ENCODE peak calls at places on chromosomes 4 and X, in ten cellular contexts. S is HFFc6, N is OCI-LY7, L is sigmoid colon, M is SK-N-SH, P is neural crest cell, J is HFF-Myc, F is uterus, U is dorsolateral prefrontal cortex, G is heart left ventricle. D is an unnamed sample.

GRCh38 chr4:188297873-188298272 is 158.6 kb downstream of the TRIML1 start:
- DNase-seq in S (peak), N (no peak), L (no peak), M (no peak), P (no peak), J (no peak), F (no peak), U (no peak), G (no peak), D (no peak)

GRCh38 chrX:119479845-119480244 is 11.6 kb downstream of the SLC25A5 start:
- DNase-seq in S (no peak), N (no peak), L (peak), M (no peak), P (no peak), J (no peak), F (no peak), U (no peak), G (no peak), D (no peak)

GRCh38 chr4:17613761-17614415 is 553 bp upstream of the MED28 start:
- DNase-seq in S (peak), N (peak), L (peak), M (no peak), P (no peak), J (peak), F (no peak), U (no peak), G (no peak), D (peak)

GRCh38 chrX:150465856-150466775 is 102.3 kb upstream of the MTM1 start:
- DNase-seq in S (no peak), N (no peak), L (no peak), M (no peak), P (no peak), J (no peak), F (no peak), U (peak), G (no peak), D (no peak)

GRCh38 chr4:17103231-17103630 is 204.8 kb upstream of the LDB2 start:
- DNase-seq in S (peak), N (no peak), L (no peak), M (no peak), P (no peak), J (no peak), F (no peak), U (no peak), G (no peak), D (no peak)

GRCh38 chrX:129957241-129958099 is 25.0 kb upstream of the BCORL1 start:
- DNase-seq in S (peak), N (peak), L (peak), M (peak), P (peak), J (no peak), F (peak), U (no peak), G (peak), D (peak)

GRCh38 chr4:120228086-120228485 is 161.4 kb upstream of the MAD2L1 start:
- DNase-seq in S (no peak), N (no peak), L (no peak), M (no peak), P (no peak), J (no peak), F (no peak), U (no peak), G (no peak), D (no peak)

GRCh38 chr4:151600432-151600831 is 160.4 kb downstream of the GATB start:
- DNase-seq in S (peak), N (no peak), L (no peak), M (no peak), P (no peak), J (no peak), F (no peak), U (no peak), G (no peak), D (no peak)

GRCh38 chrX:30781711-30782444 is 107.2 kb downstream of the TAB3 start:
- DNase-seq in S (no peak), N (no peak), L (no peak), M (no peak), P (no peak), J (no peak), F (no peak), U (no peak), G (no peak), D (no peak)

GRCh38 chr4:145861331-145862318 is 77.0 kb downstream of the ZNF827 start:
- DNase-seq in S (no peak), N (no peak), L (no peak), M (no peak), P (no peak), J (no peak), F (no peak), U (no peak), G (no peak), D (no peak)

GRCh38 chrX:142089193-142089592 is 115.9 kb downstream of the MAGEC2 start:
- DNase-seq in S (peak), N (no peak), L (no peak), M (peak), P (no peak), J (peak), F (no peak), U (no peak), G (no peak), D (no peak)

GRCh38 chrX:93259029-93259428 is 414.3 kb downstream of the NAP1L3 start:
- DNase-seq in S (no peak), N (no peak), L (no peak), M (no peak), P (no peak), J (no peak), F (no peak), U (no peak), G (no peak), D (no peak)

GRCh38 chr4:73404042-73404441 is at the start of gene ALB:
- DNase-seq in S (no peak), N (no peak), L (no peak), M (no peak), P (no peak), J (no peak), F (no peak), U (no peak), G (no peak), D (no peak)

GRCh38 chrX:23819385-23820234 is 36.6 kb downstream of the SAT1 start:
- DNase-seq in S (no peak), N (no peak), L (no peak), M (no peak), P (no peak), J (no peak), F (no peak), U (no peak), G (no peak), D (no peak)

GRCh38 chr4:158621729-158622128 is 50.0 kb downstream of the C4orf46 start:
- DNase-seq in S (no peak), N (no peak), L (no peak), M (no peak), P (no peak), J (no peak), F (no peak), U (no peak), G (no peak), D (no peak)

GRCh38 chr4:118224239-118224829 is 128.5 kb downstream of the PRSS12 start:
- DNase-seq in S (peak), N (peak), L (no peak), M (peak), P (no peak), J (peak), F (no peak), U (no peak), G (no peak), D (no peak)

GRCh38 chr4:48467891-48468290 is 15.3 kb upstream of the SLC10A4 start:
- DNase-seq in S (no peak), N (no peak), L (no peak), M (no peak), P (no peak), J (no peak), F (no peak), U (no peak), G (no peak), D (no peak)

GRCh38 chr4:126687655-126688358 is 945.0 kb upstream of the INTU start:
- DNase-seq in S (no peak), N (no peak), L (no peak), M (no peak), P (no peak), J (no peak), F (no peak), U (no peak), G (no peak), D (no peak)

GRCh38 chr4:145703850-145704528 is 24.0 kb downstream of the C4orf51 start:
- DNase-seq in S (no peak), N (no peak), L (no peak), M (no peak), P (no peak), J (no peak), F (no peak), U (no peak), G (no peak), D (no peak)

GRCh38 chr4:53376900-53377299 is 541 bp upstream of the FIP1L1 start:
- DNase-seq in S (no peak), N (no peak), L (no peak), M (peak), P (no peak), J (no peak), F (no peak), U (no peak), G (no peak), D (no peak)

GRCh38 chr4:128663325-128663724 is 146.2 kb upstream of the JADE1 start:
- DNase-seq in S (no peak), N (peak), L (no peak), M (no peak), P (no peak), J (no peak), F (no peak), U (no peak), G (no peak), D (no peak)

GRCh38 chr4:58606303-58606702 is 1496.1 kb upstream of the IGFBP7 start:
- DNase-seq in S (no peak), N (no peak), L (no peak), M (no peak), P (no peak), J (no peak), F (no peak), U (no peak), G (no peak), D (no peak)

GRCh38 chr4:133565379-133565778 is 416.3 kb downstream of the PCDH10 start:
- DNase-seq in S (peak), N (no peak), L (no peak), M (no peak), P (no peak), J (no peak), F (no peak), U (no peak), G (no peak), D (no peak)

DNA sequence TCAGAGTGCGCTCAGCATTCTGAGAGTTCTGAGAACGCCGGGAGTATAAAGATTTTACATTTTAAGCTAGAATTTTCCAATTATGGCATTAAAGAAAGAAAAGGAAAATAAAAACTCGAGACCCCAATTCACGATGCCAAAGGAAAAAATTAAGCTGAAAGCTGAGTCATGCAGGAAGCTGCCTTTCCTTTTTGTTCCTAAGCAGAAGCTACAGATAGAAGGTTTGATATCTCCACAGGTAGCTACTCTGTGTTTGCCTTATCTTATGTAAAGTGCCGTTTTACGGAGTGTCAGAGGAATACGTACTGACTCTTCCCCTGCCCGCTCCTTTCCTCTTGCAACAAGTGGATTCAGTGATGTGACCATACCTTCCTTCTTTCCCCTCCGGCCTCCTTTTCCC is 10.8 kb upstream of the SORBS2 start:
- DNase-seq in S (no peak), N (no peak), L (no peak), M (no peak), P (no peak), J (no peak), F (no peak), U (no peak), G (no peak), D (no peak)
- TF ChIP-seq CTCF in S (no peak), N (no peak), L (no peak), M (no peak), P (no peak), J (no peak), F (no peak), U (no peak), G (no peak), D (no peak)

GRCh38 chrX:8183281-8183680 is 12.2 kb upstream of the VCX2 start:
- DNase-seq in S (no peak), N (no peak), L (no peak), M (no peak), P (no peak), J (no peak), F (no peak), U (no peak), G (no peak), D (no peak)

DNA sequence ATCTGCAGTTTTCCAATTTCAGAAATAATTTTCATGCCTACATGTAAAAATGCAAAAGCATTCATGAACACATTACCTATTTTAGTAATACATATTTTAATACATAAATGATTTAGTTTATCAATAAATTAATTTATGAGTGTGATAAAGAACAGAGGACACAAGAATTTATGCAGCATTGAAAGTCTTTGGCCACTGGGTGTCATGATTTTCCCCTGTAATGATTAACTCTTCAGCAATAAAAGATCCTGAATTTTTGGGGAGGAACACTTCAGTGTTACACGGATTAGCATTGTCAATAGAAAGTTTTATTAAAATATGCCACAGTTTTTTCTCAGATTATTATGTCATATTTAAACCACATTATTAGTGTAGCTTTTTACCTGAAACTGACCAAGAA is 8.6 kb upstream of the VCX2 start:
- DNase-seq in S (no peak), N (no peak), L (no peak), M (peak), P (no peak), J (no peak), F (no peak), U (no peak), G (no peak), D (no peak)
- TF ChIP-seq CTCF in S (no peak), N (no peak), L (no peak), M (peak), P (peak), J (no peak), F (no peak), U (peak), G (peak), D (no peak)

GRCh38 chr4:76377481-76377901 is 43.5 kb downstream of the CCDC158 start:
- DNase-seq in S (no peak), N (no peak), L (no peak), M (no peak), P (no peak), J (no peak), F (no peak), U (no peak), G (no peak), D (peak)

GRCh38 chr4:76376534-76376933 is 44.4 kb downstream of the CCDC158 start:
- DNase-seq in S (no peak), N (no peak), L (no peak), M (no peak), P (no peak), J (no peak), F (no peak), U (no peak), G (no peak), D (no peak)

GRCh38 chr4:76375703-76376102 is 45.2 kb downstream of the CCDC158 start:
- DNase-seq in S (no peak), N (no peak), L (no peak), M (no peak), P (no peak), J (no peak), F (no peak), U (no peak), G (no peak), D (no peak)

GRCh38 chr4:76380561-76380960 is 40.4 kb downstream of the CCDC158 start:
- DNase-seq in S (no peak), N (no peak), L (no peak), M (no peak), P (no peak), J (no peak), F (no peak), U (no peak), G (no peak), D (no peak)

GRCh38 chr4:76377922-76378321 is 43.0 kb downstream of the CCDC158 start:
- DNase-seq in S (no peak), N (peak), L (no peak), M (peak), P (peak), J (no peak), F (no peak), U (no peak), G (no peak), D (peak)
- TF ChIP-seq CTCF in S (peak), N (peak), L (peak), M (peak), P (peak), J (peak), F (peak), U (no peak), G (peak), D (peak)

GRCh38 chr4:67332627-67333026 is 212.7 kb downstream of the CENPC start:
- DNase-seq in S (peak), N (peak), L (no peak), M (peak), P (peak), J (no peak), F (no peak), U (no peak), G (no peak), D (peak)
- TF ChIP-seq CTCF in S (peak), N (peak), L (peak), M (peak), P (peak), J (no peak), F (no peak), U (peak), G (no peak), D (peak)

GRCh38 chr4:75702919-75703411 is 21.4 kb upstream of the USO1 start:
- DNase-seq in S (no peak), N (no peak), L (no peak), M (peak), P (no peak), J (no peak), F (no peak), U (no peak), G (no peak), D (no peak)

GRCh38 chr4:75710246-75710645 is 14.1 kb upstream of the USO1 start:
- DNase-seq in S (no peak), N (no peak), L (no peak), M (no peak), P (no peak), J (no peak), F (no peak), U (no peak), G (no peak), D (no peak)

GRCh38 chr4:75705198-75705712 is 19.1 kb upstream of the USO1 start:
- DNase-seq in S (no peak), N (no peak), L (no peak), M (no peak), P (no peak), J (no peak), F (no peak), U (no peak), G (no peak), D (no peak)

GRCh38 chr4:75708218-75708691 is 16.1 kb upstream of the USO1 start:
- DNase-seq in S (no peak), N (no peak), L (no peak), M (no peak), P (no peak), J (no peak), F (no peak), U (no peak), G (no peak), D (no peak)
- TF ChIP-seq CTCF in S (peak), N (peak), L (no peak), M (peak), P (peak), J (peak), F (no peak), U (no peak), G (no peak), D (peak)

GRCh38 chrX:38352362-38352761 is at the start of gene OTC:
- DNase-seq in S (no peak), N (no peak), L (no peak), M (no peak), P (no peak), J (no peak), F (no peak), U (no peak), G (no peak), D (no peak)
- TF ChIP-seq CTCF in S (no peak), N (no peak), L (no peak), M (no peak), P (no peak), J (no peak), F (no peak), U (no peak), G (no peak), D (no peak)

GRCh38 chrX:10769696-10770619 is 149.6 kb upstream of the MID1 start:
- DNase-seq in S (peak), N (no peak), L (no peak), M (no peak), P (peak), J (no peak), F (peak), U (no peak), G (no peak), D (peak)

GRCh38 chrX:10773318-10773717 is 152.9 kb upstream of the MID1 start:
- DNase-seq in S (no peak), N (no peak), L (no peak), M (peak), P (no peak), J (no peak), F (no peak), U (no peak), G (no peak), D (no peak)

GRCh38 chrX:10769165-10769564 is 148.8 kb upstream of the MID1 start:
- DNase-seq in S (peak), N (peak), L (no peak), M (peak), P (no peak), J (no peak), F (no peak), U (no peak), G (no peak), D (peak)
- TF ChIP-seq CTCF in S (peak), N (peak), L (no peak), M (peak), P (peak), J (peak), F (no peak), U (peak), G (peak), D (peak)

GRCh38 chrX:10254746-10255145 is 98.0 kb downstream of the CLCN4 start:
- DNase-seq in S (no peak), N (no peak), L (no peak), M (peak), P (no peak), J (no peak), F (no peak), U (no peak), G (no peak), D (no peak)
- TF ChIP-seq CTCF in S (peak), N (peak), L (no peak), M (peak), P (no peak), J (no peak), F (no peak), U (peak), G (peak), D (no peak)